ENCODE peak calls at places on chromosomes 5 and 9, in four cellular contexts. J is heart left ventricle, N is A549, L is GM12878. S is an unnamed sample. For H3K4me1, the result is how much of the 10 kb centered on the place peaks cover.

GRCh38 chr5:58311526-58311925 is 148.4 kb downstream of the PLK2 start:
- DNase-seq in J (no peak), N (no peak), L (no peak), S (no peak)

GRCh38 chr5:157342822-157343402 is 77.0 kb downstream of the CYFIP2 start:
- DNase-seq in J (no peak), N (peak), L (no peak), S (no peak)

GRCh38 chr9:100428871-100429654 is 2.1 kb downstream of the MSANTD3 start:
- DNase-seq in J (peak), N (peak), L (no peak), S (no peak)

GRCh38 chr9:124595743-124596142 is 88.5 kb upstream of the NR5A1 start:
- DNase-seq in J (no peak), N (peak), L (no peak), S (no peak)

GRCh38 chr5:150788974-150789373 is 10.4 kb downstream of the SMIM3 start:
- DNase-seq in J (no peak), N (no peak), L (no peak), S (no peak)

GRCh38 chr9:124812401-124813016 is 35.6 kb downstream of the OLFML2A start:
- DNase-seq in J (no peak), N (peak), L (no peak), S (no peak)

GRCh38 chr5:98904786-98905185 is 24.0 kb downstream of the CHD1 start:
- DNase-seq in J (no peak), N (no peak), L (no peak), S (no peak)

GRCh38 chr5:132270706-132271105 is 13.2 kb downstream of the PDLIM4 start:
- DNase-seq in J (no peak), N (no peak), L (no peak), S (no peak)

GRCh38 chr9:113785334-113785733 is 90.8 kb upstream of the ZNF618 start:
- DNase-seq in J (no peak), N (no peak), L (no peak), S (no peak)

GRCh38 chr9:35726876-35727438 is 5.0 kb downstream of the TLN1 start:
- DNase-seq in J (peak), N (peak), L (no peak), S (no peak)

GRCh38 chr5:65823820-65824445 is 101.9 kb downstream of the NLN start:
- DNase-seq in J (no peak), N (no peak), L (no peak), S (no peak)

GRCh38 chr9:4012446-4012845 is 287.4 kb downstream of the GLIS3 start:
- DNase-seq in J (no peak), N (no peak), L (no peak), S (no peak)

GRCh38 chr5:175059687-175060194 is 335.4 kb downstream of the MSX2 start:
- DNase-seq in J (peak), N (peak), L (no peak), S (no peak)

DNA sequence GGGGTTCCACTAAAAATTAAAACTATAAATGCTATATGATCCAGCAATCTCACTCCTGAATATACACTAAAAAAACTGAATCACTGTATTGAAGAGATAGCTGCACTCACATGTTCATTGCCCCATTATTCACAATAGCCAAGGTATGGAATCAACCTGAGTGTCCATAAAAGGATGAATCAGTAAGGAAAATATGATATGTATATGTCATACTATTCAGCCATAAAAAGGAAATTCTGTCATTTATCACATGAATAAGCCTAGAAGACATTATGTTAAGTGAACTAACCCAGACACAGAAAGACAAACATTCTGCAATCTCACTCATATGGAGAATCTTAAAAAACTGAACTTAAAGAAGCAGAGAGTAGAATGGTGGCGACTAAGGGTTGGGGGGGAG is 1376.2 kb upstream of the CDH9 start:
- DNase-seq in J (no peak), N (no peak), L (no peak), S (no peak)
- H3K27ac ChIP-seq in J (no peak), N (no peak), L (no peak), S (no peak)

GRCh38 chr9:128127568-128127989 is at the start of gene PTGES2:
- DNase-seq in J (peak), N (peak), L (no peak), S (peak)
- TF ChIP-seq POLR2A in J (no peak), N (peak), L (peak), S (peak)

GRCh38 chr9:134416385-134417022 is 90.2 kb downstream of the RXRA start:
- DNase-seq in J (no peak), N (no peak), L (no peak), S (no peak)
- H3K4me1 ChIP-seq in J (under half), N (under half), L (under half), S (half or more)

GRCh38 chr9:133369923-133370322 is 5.9 kb downstream of the SURF4 start:
- DNase-seq in J (no peak), N (no peak), L (no peak), S (no peak)

GRCh38 chr9:133367778-133368177 is 8.1 kb downstream of the SURF4 start:
- DNase-seq in J (no peak), N (no peak), L (no peak), S (no peak)

GRCh38 chr9:133369419-133369818 is 6.4 kb downstream of the SURF4 start:
- DNase-seq in J (no peak), N (no peak), L (no peak), S (no peak)

GRCh38 chr9:133367221-133367620 is 8.6 kb downstream of the SURF4 start:
- DNase-seq in J (no peak), N (no peak), L (no peak), S (no peak)

DNA sequence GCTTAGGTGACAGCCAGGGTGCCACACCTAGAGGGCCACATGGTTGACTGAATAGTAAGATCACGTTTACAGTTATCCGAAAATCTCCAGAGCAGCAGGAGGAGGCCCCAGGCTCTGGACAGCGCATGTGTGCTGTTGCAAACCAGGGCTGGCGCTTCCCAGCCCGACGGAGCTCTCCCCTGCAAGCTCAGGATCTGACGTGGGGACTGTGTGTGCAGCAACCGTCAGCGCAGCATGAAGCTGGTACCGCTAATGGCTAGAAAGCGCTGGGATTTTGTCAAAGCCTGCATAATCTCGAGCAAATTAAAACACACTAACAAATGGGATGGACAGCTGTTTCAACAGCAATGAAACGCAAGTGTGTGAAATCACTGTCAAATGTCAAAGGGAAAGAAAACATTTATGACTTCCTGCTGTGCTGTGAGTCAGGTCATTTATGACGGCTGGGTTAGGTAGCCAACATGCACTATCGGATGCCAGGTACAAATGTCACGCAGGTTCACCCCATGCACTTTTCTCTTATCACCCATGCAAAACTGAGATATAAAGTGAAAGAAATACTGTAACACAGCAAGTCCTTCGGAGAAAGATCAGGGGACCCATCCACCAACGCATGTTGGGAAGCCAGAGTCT is 7.5 kb downstream of the SURF4 start:
- DNase-seq in J (no peak), N (no peak), L (no peak), S (no peak)
- H3K27ac ChIP-seq in J (no peak), N (no peak), L (no peak), S (peak)